ENCODE peak calls at places on chromosomes 2 and 18, in five cellular contexts. W is cardiac muscle cell, E is dorsolateral prefrontal cortex, X is fibroblast of villous mesenchyme, O is tibial artery. H is an unnamed sample.

GRCh38 chr2:240603081-240603835 is 16.7 kb downstream of the CAPN10 start:
- DNase-seq in W (no peak), E (peak; percentile 18), X (no peak), O (no peak), H (no peak)

GRCh38 chr2:8306530-8307351 is 375.1 kb upstream of the ID2 start:
- DNase-seq in W (no peak), E (no peak), X (peak; percentile 53), O (no peak), H (no peak)

GRCh38 chr2:192535956-192536685 is 341.4 kb upstream of the TMEFF2 start:
- DNase-seq in W (no peak), E (no peak), X (no peak), O (no peak), H (no peak)

GRCh38 chr2:85303780-85304531 is 23.8 kb downstream of the TGOLN2 start:
- DNase-seq in W (no peak), E (no peak), X (no peak), O (no peak), H (no peak)

GRCh38 chr2:202152104-202152771 is 79.2 kb downstream of the KIAA2012 start:
- DNase-seq in W (no peak), E (no peak), X (no peak), O (no peak), H (no peak)

GRCh38 chr2:117523267-117523666 is 291.2 kb upstream of the DDX18 start:
- DNase-seq in W (peak; percentile 79), E (no peak), X (no peak), O (peak; percentile 28), H (no peak)

GRCh38 chr2:73907840-73908452 is 15.1 kb downstream of the ACTG2 start:
- DNase-seq in W (peak; percentile 46), E (no peak), X (peak; percentile 47), O (no peak), H (no peak)

GRCh38 chr2:15172825-15173224 is 388.3 kb downstream of the NBAS start:
- DNase-seq in W (no peak), E (no peak), X (no peak), O (no peak), H (no peak)

GRCh38 chr18:56984731-56985130 is 162.2 kb upstream of the BOD1L2 start:
- DNase-seq in W (no peak), E (no peak), X (no peak), O (no peak), H (no peak)

GRCh38 chr2:1369905-1370304 is 43.4 kb upstream of the TPO start:
- DNase-seq in W (no peak), E (no peak), X (no peak), O (no peak), H (no peak)

GRCh38 chr2:158723311-158723838 is 71.7 kb upstream of the DAPL1 start:
- DNase-seq in W (no peak), E (peak; percentile 93), X (no peak), O (no peak), H (no peak)

GRCh38 chr18:62616331-62616805 is 93.5 kb downstream of the ZCCHC2 start:
- DNase-seq in W (no peak), E (no peak), X (no peak), O (no peak), H (no peak)

GRCh38 chr2:168907940-168908662 is 7.0 kb downstream of the G6PC2 start:
- DNase-seq in W (no peak), E (no peak), X (no peak), O (no peak), H (no peak)

GRCh38 chr2:212843409-212844199 is 305.0 kb upstream of the ERBB4 start:
- DNase-seq in W (no peak), E (no peak), X (peak; percentile 73), O (no peak), H (no peak)

GRCh38 chr2:219551412-219551811 is 7.6 kb downstream of the TMEM198 start:
- DNase-seq in W (no peak), E (no peak), X (peak; percentile 49), O (no peak), H (no peak)

GRCh38 chr2:117856415-117857210 is 42.1 kb downstream of the DDX18 start:
- DNase-seq in W (no peak), E (no peak), X (peak; percentile 68), O (no peak), H (no peak)

GRCh38 chr2:146623771-146624170 is 1221.1 kb upstream of the ACVR2A start:
- DNase-seq in W (no peak), E (no peak), X (peak; percentile 45), O (no peak), H (no peak)

GRCh38 chr2:216344206-216344957 is 27.9 kb downstream of the MARCHF4 start:
- DNase-seq in W (no peak), E (no peak), X (no peak), O (no peak), H (no peak)

GRCh38 chr2:144943986-144944385 is 424.1 kb upstream of the ZEB2 start:
- DNase-seq in W (no peak), E (no peak), X (peak; percentile 35), O (no peak), H (no peak)

GRCh38 chr18:74831571-74832250 is 234.0 kb downstream of the ZNF407 start:
- DNase-seq in W (no peak), E (no peak), X (no peak), O (no peak), H (no peak)

GRCh38 chr2:174338626-174339570 is 4.1 kb downstream of the SP9 start:
- DNase-seq in W (no peak), E (no peak), X (no peak), O (no peak), H (no peak)

GRCh38 chr18:72700961-72701710 is 157.0 kb upstream of the CBLN2 start:
- DNase-seq in W (peak; percentile 44), E (no peak), X (peak; percentile 14), O (no peak), H (no peak)

GRCh38 chr2:118492335-118492734 is 355.1 kb downstream of the EN1 start:
- DNase-seq in W (no peak), E (no peak), X (peak; percentile 17), O (no peak), H (no peak)

GRCh38 chr2:98715812-98716451 is 15.0 kb downstream of the MGAT4A start:
- DNase-seq in W (no peak), E (no peak), X (no peak), O (no peak), H (no peak)

GRCh38 chr2:240968731-240969624 is 29.4 kb upstream of the SNED1 start:
- DNase-seq in W (peak; percentile 59), E (no peak), X (no peak), O (no peak), H (no peak)

GRCh38 chr2:16962459-16962858 is 296.8 kb upstream of the CYRIA start:
- DNase-seq in W (no peak), E (no peak), X (no peak), O (no peak), H (no peak)

GRCh38 chr2:223959688-223960087 is 2.4 kb downstream of the MRPL44 start:
- DNase-seq in W (no peak), E (no peak), X (no peak), O (peak; percentile 63), H (no peak)

GRCh38 chr18:58541137-58541788 is 87.6 kb downstream of the ALPK2 start:
- DNase-seq in W (no peak), E (no peak), X (no peak), O (no peak), H (no peak)
- TF ChIP-seq CTCF in W (peak; percentile 15), E (no peak), X (peak; percentile 12), O (no peak), H (peak; percentile 57)

GRCh38 chr2:104976603-104977120 is 61.2 kb upstream of the MRPS9 start:
- DNase-seq in W (no peak), E (no peak), X (no peak), O (no peak), H (no peak)
- TF ChIP-seq CTCF in W (no peak), E (no peak), X (no peak), O (no peak), H (peak; percentile 21)

GRCh38 chr2:121046335-121046734 is 238.7 kb downstream of the TFCP2L1 start:
- DNase-seq in W (no peak), E (no peak), X (no peak), O (no peak), H (no peak)

GRCh38 chr2:121045245-121045644 is 239.8 kb downstream of the TFCP2L1 start:
- DNase-seq in W (no peak), E (no peak), X (no peak), O (no peak), H (no peak)

GRCh38 chr2:121043061-121043826 is 241.8 kb downstream of the TFCP2L1 start:
- DNase-seq in W (no peak), E (no peak), X (no peak), O (no peak), H (no peak)

GRCh38 chr2:121043827-121044222 is 241.2 kb downstream of the TFCP2L1 start:
- DNase-seq in W (no peak), E (no peak), X (no peak), O (no peak), H (no peak)

DNA sequence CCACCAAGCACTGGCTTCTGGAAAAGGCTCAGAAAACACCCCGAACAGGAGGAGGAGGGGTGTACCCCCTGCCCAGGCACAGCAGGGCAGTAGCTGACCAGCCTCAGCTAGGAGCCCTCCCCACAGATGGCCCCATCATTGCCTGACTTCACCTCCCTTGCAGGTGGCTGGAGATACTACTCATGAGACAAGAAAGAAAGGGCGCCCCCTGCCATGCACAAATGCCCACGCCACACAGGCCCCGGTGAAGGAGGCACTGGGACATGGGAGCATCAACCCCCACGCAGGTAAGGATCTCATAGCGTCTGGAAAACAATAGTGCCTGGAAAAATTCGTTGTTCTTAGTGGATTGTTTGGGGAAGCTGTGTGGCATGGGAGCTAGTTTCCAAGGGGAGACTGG is 240.6 kb downstream of the TFCP2L1 start:
- DNase-seq in W (no peak), E (no peak), X (no peak), O (no peak), H (no peak)
- TF ChIP-seq CTCF in W (peak; percentile 21), E (no peak), X (peak; percentile 29), O (peak; percentile 11), H (no peak)

GRCh38 chr18:60092073-60092472 is 192.3 kb downstream of the PMAIP1 start:
- DNase-seq in W (no peak), E (no peak), X (no peak), O (no peak), H (no peak)

DNA sequence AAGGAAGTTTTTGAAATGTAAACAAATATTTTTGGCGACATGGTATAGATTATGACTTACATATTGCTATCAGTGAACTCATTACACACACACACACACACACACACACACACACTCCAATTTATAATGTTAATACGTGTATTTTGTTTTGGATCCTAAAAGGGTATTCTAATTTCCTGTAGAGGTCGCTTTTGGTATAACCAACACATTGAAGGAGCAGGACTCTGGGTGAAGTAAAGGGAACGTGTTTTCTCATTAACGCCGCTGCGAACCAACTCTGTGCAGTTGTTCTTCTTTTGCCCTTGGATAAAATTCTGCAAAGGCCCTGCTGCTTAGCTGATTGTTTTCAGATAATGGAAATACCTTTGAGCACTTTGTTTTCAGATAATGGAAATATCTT is 190.4 kb downstream of the PMAIP1 start:
- DNase-seq in W (peak; percentile 77), E (no peak), X (no peak), O (no peak), H (no peak)
- TF ChIP-seq CTCF in W (peak; percentile 19), E (peak; percentile 46), X (no peak), O (no peak), H (peak; percentile 22)

H was measured in D721Med.